ENCODE peak calls at places on chromosomes 13 and 19, in seven cellular contexts. W is HCT116, X is H1, V is HepG2, C is SK-N-SH, U is GM12878, D is K562. K is an unnamed sample.
A peak's percentile ranks its signal among the peaks of the same experiment; 100 is the strongest.

GRCh38 chr19:51083783-51084182 is 1.1 kb upstream of the KLK14 start:
- DNase-seq in W (no peak), X (no peak), V (no peak), C (no peak), U (no peak), D (no peak), K (no peak)

GRCh38 chr13:113651511-113652403 is 6.2 kb downstream of the ATP4B start:
- DNase-seq in W (no peak), X (no peak), V (no peak), C (no peak), U (no peak), D (no peak), K (no peak)

GRCh38 chr13:75214846-75215245 is 267.1 kb downstream of the TBC1D4 start:
- DNase-seq in W (no peak), X (no peak), V (no peak), C (no peak), U (no peak), D (no peak), K (no peak)

GRCh38 chr13:101514695-101515275 is 62.3 kb downstream of the ITGBL1 start:
- DNase-seq in W (peak; percentile 8), X (no peak), V (peak; percentile 48), C (peak; percentile 17), U (no peak), D (peak; percentile 8), K (peak; percentile 64)

GRCh38 chr19:42942187-42942789 is 5.3 kb upstream of the PSG7 start:
- DNase-seq in W (peak; percentile 22), X (no peak), V (peak; percentile 6), C (no peak), U (no peak), D (peak; percentile 7), K (peak; percentile 32)

GRCh38 chr19:778910-779653 is 18.2 kb upstream of the PTBP1 start:
- DNase-seq in W (no peak), X (no peak), V (peak; percentile 81), C (no peak), U (no peak), D (no peak), K (peak; percentile 77)

GRCh38 chr13:93534181-93534700 is 307.6 kb downstream of the GPC6 start:
- DNase-seq in W (no peak), X (no peak), V (no peak), C (no peak), U (no peak), D (no peak), K (no peak)

GRCh38 chr13:31234729-31235128 is 35.0 kb downstream of the B3GLCT start:
- DNase-seq in W (no peak), X (no peak), V (peak; percentile 4), C (no peak), U (no peak), D (no peak), K (peak; percentile 23)

GRCh38 chr13:31050486-31051400 is 111.0 kb downstream of the HSPH1 start:
- DNase-seq in W (no peak), X (no peak), V (no peak), C (peak; percentile 38), U (no peak), D (peak; percentile 37), K (peak; percentile 16)

DNA sequence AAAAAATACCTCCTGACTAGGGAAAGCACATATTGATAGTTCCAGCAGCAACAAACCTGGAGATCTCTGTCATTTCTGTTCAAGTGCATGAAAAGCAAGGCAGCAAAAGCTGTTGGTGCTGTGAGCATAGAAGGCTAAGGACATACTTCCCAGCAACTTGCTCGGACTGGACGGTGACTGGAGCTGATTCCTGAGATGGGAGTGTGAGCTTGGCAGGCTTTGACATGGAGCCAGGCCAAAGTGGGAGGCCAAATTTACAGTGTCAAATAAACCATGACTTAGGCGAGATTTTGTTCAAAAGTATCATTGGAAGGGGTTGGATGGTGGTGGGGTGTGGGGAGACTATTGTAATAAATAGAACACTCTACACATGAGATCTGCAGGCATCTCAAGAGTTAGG is 5.9 kb upstream of the ARGLU1 start:
- DNase-seq in W (no peak), X (no peak), V (no peak), C (no peak), U (no peak), D (no peak), K (no peak)
- TF ChIP-seq JUND in W (no peak), X (no peak), V (no peak), C (no peak), U (no peak), D (no peak), K (no peak)

GRCh38 chr19:11383706-11384048 is 437 bp downstream of the EPOR start:
- DNase-seq in W (no peak), X (no peak), V (no peak), C (no peak), U (no peak), D (peak; percentile 25), K (no peak)

GRCh38 chr19:11384778-11385129 is 640 bp upstream of the EPOR start:
- DNase-seq in W (no peak), X (no peak), V (no peak), C (no peak), U (no peak), D (no peak), K (no peak)

GRCh38 chr19:11380653-11381534 is 3.2 kb downstream of the EPOR start:
- DNase-seq in W (peak; percentile 97), X (peak; percentile 95), V (peak; percentile 98), C (peak; percentile 95), U (peak; percentile 95), D (peak; percentile 65), K (peak; percentile 96)

GRCh38 chr19:11381535-11382369 is 2.4 kb downstream of the EPOR start:
- DNase-seq in W (peak; percentile 90), X (peak; percentile 90), V (no peak), C (peak; percentile 82), U (peak; percentile 66), D (no peak), K (peak; percentile 94)

DNA sequence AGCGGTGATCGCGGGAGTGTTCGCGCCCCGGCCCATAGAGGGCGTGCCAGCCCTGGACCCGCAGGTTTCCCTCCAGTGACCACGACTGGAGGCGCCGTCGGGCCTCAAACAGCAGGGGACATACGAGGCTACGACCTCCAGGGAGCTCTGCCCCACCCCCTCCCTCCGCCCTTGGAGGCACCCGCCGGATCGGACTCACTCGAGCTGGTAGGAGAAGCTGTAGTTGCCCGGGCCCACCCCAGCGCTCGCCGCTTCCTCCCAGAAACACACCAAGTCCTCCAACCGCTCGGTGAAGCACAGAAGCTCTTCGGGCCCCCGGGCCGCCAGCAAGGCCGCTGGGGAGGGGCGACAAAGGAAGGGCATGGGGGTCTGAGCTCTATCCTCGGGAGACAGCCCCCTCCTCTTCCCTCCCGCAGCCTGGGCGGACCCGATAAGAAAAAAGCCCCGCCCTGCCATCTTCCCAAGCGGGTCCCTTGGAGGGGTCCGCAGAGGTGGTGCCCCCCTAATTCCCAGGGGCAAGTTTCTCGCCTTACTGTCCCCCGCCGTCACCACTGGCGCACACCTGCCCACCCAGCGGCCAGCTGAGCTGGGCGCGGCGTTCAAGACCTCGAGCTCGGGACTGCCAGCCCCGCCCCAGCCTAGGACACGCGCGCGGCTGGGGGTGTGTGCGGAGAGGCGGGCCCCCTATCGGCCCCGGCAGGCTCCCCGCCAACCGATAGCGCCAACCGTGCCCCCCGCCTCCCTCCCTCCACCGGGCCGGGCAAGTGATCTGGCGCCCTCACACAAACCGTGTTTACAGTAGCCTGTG is 1.0 kb downstream of the EPOR start:
- DNase-seq in W (peak; percentile 60), X (peak; percentile 94), V (peak; percentile 70), C (peak; percentile 74), U (no peak), D (peak; percentile 88), K (peak; percentile 63)
- TF ChIP-seq JUND in W (no peak), X (no peak), V (no peak), C (no peak), U (no peak), D (peak; percentile 50), K (no peak)

GRCh38 chr19:18796239-18796638 is 5.1 kb upstream of the COMP start:
- DNase-seq in W (no peak), X (no peak), V (no peak), C (no peak), U (no peak), D (no peak), K (no peak)

GRCh38 chr19:18800079-18800478 is 9.0 kb upstream of the COMP start:
- DNase-seq in W (no peak), X (no peak), V (no peak), C (no peak), U (no peak), D (no peak), K (no peak)

GRCh38 chr19:18800636-18801035 is 9.5 kb upstream of the COMP start:
- DNase-seq in W (no peak), X (no peak), V (no peak), C (no peak), U (no peak), D (no peak), K (no peak)

GRCh38 chr19:18799389-18799970 is 8.4 kb upstream of the COMP start:
- DNase-seq in W (no peak), X (no peak), V (no peak), C (no peak), U (no peak), D (no peak), K (no peak)

DNA sequence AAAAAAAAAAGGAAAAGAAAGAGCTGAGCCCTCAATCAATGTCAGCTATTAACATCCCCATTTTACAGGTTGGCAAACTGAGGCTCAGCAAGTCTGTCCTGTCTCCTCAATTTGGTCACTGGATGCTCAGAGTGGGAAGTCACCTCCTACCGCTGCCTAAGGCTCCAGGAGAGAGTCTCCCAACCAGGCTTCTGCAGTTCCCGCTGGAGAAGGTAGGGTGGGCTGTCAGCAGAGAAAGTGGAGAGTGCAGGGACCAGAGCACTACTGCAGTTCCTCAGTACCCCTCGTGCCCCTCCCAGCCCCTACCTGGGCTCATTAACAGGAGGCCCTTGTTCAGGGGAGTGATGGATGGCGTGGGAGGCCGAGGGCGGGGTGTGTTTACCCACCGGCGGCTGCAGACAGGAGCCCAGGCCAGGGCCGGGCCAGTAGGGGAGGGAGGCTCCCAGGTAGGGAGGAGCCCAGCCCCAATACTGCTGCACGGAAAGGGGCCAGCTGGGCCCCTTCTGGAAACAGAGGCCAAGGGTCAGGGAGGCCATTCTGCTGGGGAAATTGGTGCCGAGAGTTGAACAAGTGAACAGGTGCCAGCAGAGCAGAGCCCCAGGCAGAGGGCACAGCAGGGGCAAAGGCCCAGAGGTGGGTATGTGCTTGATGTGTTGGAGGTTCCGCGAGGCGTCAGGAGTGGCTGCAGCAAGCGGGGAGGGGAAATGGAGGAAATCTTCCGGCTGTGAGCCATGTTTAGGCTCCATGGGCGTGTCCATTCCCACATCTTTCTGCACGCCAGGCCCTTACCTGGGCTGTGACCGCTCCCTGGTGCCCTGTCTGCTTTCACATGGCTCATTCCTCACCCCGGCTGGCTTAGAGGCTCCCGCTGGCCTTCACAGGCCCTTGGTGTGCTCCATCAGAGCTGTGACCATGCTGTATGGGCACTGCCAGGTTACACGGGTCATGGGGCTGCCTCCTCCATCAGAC is 7.6 kb upstream of the COMP start:
- DNase-seq in W (no peak), X (no peak), V (peak; percentile 75), C (no peak), U (no peak), D (peak; percentile 43), K (no peak)
- TF ChIP-seq JUND in W (no peak), X (no peak), V (no peak), C (no peak), U (no peak), D (no peak), K (no peak)

GRCh38 chr13:74045583-74045982 is 88.6 kb downstream of the KLF12 start:
- DNase-seq in W (no peak), X (no peak), V (no peak), C (no peak), U (no peak), D (no peak), K (no peak)
- TF ChIP-seq JUND in W (no peak), X (no peak), V (no peak), C (no peak), U (no peak), D (no peak), K (no peak)